ENCODE peak calls at places on chromosomes 3 and 15, in six cellular contexts. D is WTC11, U is GM23338, W is HepG2, N is GM12878, I is H1. V is an unnamed sample.

GRCh38 chr3:16520636-16521579 is 7.4 kb upstream of the RFTN1 start:
- DNase-seq in D (no peak), U (no peak), W (no peak), N (no peak), I (no peak), V (no peak)

GRCh38 chr3:40309925-40310635 is 573 bp downstream of the EIF1B start:
- DNase-seq in D (peak), U (peak), W (peak), N (no peak), I (peak), V (peak)

GRCh38 chr3:85821130-85821756 is 862.5 kb downstream of the CADM2 start:
- DNase-seq in D (peak), U (peak), W (peak), N (no peak), I (peak), V (no peak)

GRCh38 chr3:131174752-131175151 is 148.1 kb downstream of the NEK11 start:
- DNase-seq in D (no peak), U (no peak), W (no peak), N (peak), I (no peak), V (no peak)

GRCh38 chr3:186261638-186262037 is 100.4 kb downstream of the DGKG start:
- DNase-seq in D (peak), U (peak), W (no peak), N (no peak), I (no peak), V (no peak)

GRCh38 chr15:27861171-27861570 is 237.9 kb downstream of the OCA2 start:
- DNase-seq in D (no peak), U (no peak), W (no peak), N (no peak), I (no peak), V (no peak)

GRCh38 chr3:29141197-29141911 is 139.5 kb upstream of the RBMS3 start:
- DNase-seq in D (no peak), U (no peak), W (no peak), N (no peak), I (no peak), V (no peak)

GRCh38 chr3:152745677-152746076 is 89.3 kb upstream of the P2RY1 start:
- DNase-seq in D (peak), U (peak), W (no peak), N (no peak), I (no peak), V (no peak)

GRCh38 chr3:62587579-62588031 is 214.3 kb upstream of the FEZF2 start:
- DNase-seq in D (no peak), U (no peak), W (no peak), N (no peak), I (no peak), V (no peak)

GRCh38 chr15:64856429-64857145 is 14.9 kb downstream of the PLEKHO2 start:
- DNase-seq in D (no peak), U (no peak), W (peak), N (no peak), I (no peak), V (no peak)

GRCh38 chr3:24145981-24146822 is 201.1 kb downstream of the NR1D2 start:
- DNase-seq in D (no peak), U (peak), W (no peak), N (no peak), I (no peak), V (no peak)

GRCh38 chr15:68487087-68487843 is 55.3 kb upstream of the ITGA11 start:
- DNase-seq in D (no peak), U (no peak), W (no peak), N (no peak), I (no peak), V (no peak)

GRCh38 chr3:37041546-37042195 is 48.4 kb downstream of the MLH1 start:
- DNase-seq in D (no peak), U (no peak), W (no peak), N (no peak), I (no peak), V (no peak)

GRCh38 chr3:127063916-127064315 is 81.0 kb downstream of the PLXNA1 start:
- DNase-seq in D (no peak), U (no peak), W (no peak), N (no peak), I (no peak), V (no peak)

GRCh38 chr3:40546811-40547210 is 22.1 kb downstream of the ZNF621 start:
- DNase-seq in D (no peak), U (no peak), W (no peak), N (no peak), I (no peak), V (no peak)

GRCh38 chr3:13543251-13543650 is 5.7 kb upstream of the FBLN2 start:
- DNase-seq in D (no peak), U (no peak), W (no peak), N (no peak), I (no peak), V (no peak)

GRCh38 chr3:105232536-105232935 is 134.2 kb upstream of the ALCAM start:
- DNase-seq in D (no peak), U (no peak), W (no peak), N (no peak), I (no peak), V (no peak)

GRCh38 chr3:38627956-38628355 is 21.5 kb downstream of the SCN5A start:
- DNase-seq in D (peak), U (peak), W (peak), N (no peak), I (peak), V (peak)

GRCh38 chr15:98009169-98009568 is 48.7 kb downstream of the ARRDC4 start:
- DNase-seq in D (no peak), U (no peak), W (no peak), N (no peak), I (no peak), V (no peak)

GRCh38 chr3:146218880-146219866 is 31.7 kb downstream of the PLSCR4 start:
- DNase-seq in D (no peak), U (peak), W (peak), N (no peak), I (no peak), V (peak)

GRCh38 chr3:16658004-16658932 is 53.0 kb upstream of the DAZL start:
- DNase-seq in D (peak), U (peak), W (no peak), N (no peak), I (no peak), V (peak)

GRCh38 chr3:194310060-194310481 is 41.1 kb downstream of the CPN2 start:
- DNase-seq in D (no peak), U (no peak), W (no peak), N (no peak), I (no peak), V (no peak)

GRCh38 chr15:91471410-91471993 is 371.4 kb downstream of the SV2B start:
- DNase-seq in D (no peak), U (no peak), W (no peak), N (no peak), I (no peak), V (peak)

GRCh38 chr3:195080571-195081141 is 190.3 kb downstream of the XXYLT1 start:
- DNase-seq in D (no peak), U (peak), W (peak), N (no peak), I (no peak), V (no peak)

GRCh38 chr3:179526989-179527391 is 35.7 kb upstream of the ACTL6A start:
- DNase-seq in D (peak), U (peak), W (no peak), N (no peak), I (peak), V (no peak)

GRCh38 chr3:69368129-69368741 is 17.7 kb downstream of the FRMD4B start:
- DNase-seq in D (no peak), U (peak), W (no peak), N (peak), I (no peak), V (no peak)

GRCh38 chr3:17645074-17645698 is 97.2 kb downstream of the TBC1D5 start:
- DNase-seq in D (no peak), U (peak), W (peak), N (no peak), I (no peak), V (peak)

GRCh38 chr15:84988909-84989644 is 7.4 kb downstream of the PDE8A start:
- DNase-seq in D (no peak), U (no peak), W (no peak), N (no peak), I (peak), V (no peak)

GRCh38 chr15:84991313-84991712 is 9.7 kb downstream of the PDE8A start:
- DNase-seq in D (no peak), U (no peak), W (no peak), N (no peak), I (no peak), V (no peak)

GRCh38 chr15:84996055-84996454 is 14.4 kb downstream of the PDE8A start:
- DNase-seq in D (no peak), U (no peak), W (no peak), N (no peak), I (no peak), V (no peak)

GRCh38 chr15:84987949-84988624 is 6.4 kb downstream of the PDE8A start:
- DNase-seq in D (no peak), U (no peak), W (no peak), N (no peak), I (peak), V (no peak)

GRCh38 chr15:84992157-84992940 is 10.7 kb downstream of the PDE8A start:
- DNase-seq in D (no peak), U (no peak), W (peak), N (no peak), I (peak), V (peak)
- TF ChIP-seq CREB1 in D (no peak), U (no peak), W (no peak), N (no peak), I (no peak), V (no peak)

DNA sequence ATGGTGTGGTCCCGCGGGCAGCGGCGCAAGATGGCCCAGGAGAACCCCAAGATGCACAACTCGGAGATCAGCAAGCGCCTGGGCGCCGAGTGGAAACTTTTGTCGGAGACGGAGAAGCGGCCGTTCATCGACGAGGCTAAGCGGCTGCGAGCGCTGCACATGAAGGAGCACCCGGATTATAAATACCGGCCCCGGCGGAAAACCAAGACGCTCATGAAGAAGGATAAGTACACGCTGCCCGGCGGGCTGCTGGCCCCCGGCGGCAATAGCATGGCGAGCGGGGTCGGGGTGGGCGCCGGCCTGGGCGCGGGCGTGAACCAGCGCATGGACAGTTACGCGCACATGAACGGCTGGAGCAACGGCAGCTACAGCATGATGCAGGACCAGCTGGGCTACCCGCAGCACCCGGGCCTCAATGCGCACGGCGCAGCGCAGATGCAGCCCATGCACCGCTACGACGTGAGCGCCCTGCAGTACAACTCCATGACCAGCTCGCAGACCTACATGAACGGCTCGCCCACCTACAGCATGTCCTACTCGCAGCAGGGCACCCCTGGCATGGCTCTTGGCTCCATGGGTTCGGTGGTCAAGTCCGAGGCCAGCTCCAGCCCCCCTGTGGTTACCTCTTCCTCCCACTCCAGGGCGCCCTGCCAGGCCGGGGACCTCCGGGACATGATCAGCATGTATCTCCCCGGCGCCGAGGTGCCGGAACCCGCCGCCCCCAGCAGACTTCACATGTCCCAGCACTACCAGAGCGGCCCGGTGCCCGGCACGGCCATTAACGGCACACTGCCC is 977 bp downstream of the SOX2 start:
- DNase-seq in D (no peak), U (no peak), W (no peak), N (no peak), I (peak), V (no peak)
- TF ChIP-seq CREB1 in D (no peak), U (no peak), W (no peak), N (no peak), I (no peak), V (no peak)

DNA sequence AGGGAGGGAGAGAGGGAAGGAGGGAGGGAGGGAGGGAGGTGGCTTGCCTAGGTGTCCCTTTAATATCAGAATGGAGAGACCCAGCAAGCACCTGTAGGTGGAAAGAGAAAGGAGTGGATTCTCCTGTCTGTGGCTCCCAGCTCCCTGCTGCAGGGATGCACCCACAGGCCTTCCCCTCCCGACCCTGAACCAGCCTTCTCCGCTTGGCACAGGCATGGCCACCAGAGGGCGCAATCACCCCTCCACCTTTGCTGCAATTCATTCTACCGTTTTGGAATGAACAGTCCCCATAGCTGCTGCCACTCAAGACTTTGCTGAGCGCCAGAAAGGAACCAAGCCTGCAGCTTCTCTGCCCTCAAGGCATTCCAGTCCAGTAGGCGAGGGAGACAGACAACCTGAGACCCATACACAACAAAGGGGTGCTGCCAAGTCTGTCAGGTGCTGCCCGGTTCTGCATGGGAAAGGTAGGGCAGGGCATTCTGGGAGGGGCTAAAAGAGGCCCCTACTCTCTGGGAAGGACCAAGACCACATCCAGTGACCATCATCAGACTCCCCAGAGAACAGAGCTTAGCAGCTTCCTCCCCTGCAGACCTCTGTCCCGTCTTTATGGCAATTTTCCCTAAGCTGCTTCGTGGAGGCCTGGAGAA is 4.9 kb downstream of the TLR9 start:
- DNase-seq in D (peak), U (peak), W (peak), N (no peak), I (peak), V (peak)
- TF ChIP-seq CREB1 in D (no peak), U (no peak), W (no peak), N (no peak), I (peak), V (no peak)

DNA sequence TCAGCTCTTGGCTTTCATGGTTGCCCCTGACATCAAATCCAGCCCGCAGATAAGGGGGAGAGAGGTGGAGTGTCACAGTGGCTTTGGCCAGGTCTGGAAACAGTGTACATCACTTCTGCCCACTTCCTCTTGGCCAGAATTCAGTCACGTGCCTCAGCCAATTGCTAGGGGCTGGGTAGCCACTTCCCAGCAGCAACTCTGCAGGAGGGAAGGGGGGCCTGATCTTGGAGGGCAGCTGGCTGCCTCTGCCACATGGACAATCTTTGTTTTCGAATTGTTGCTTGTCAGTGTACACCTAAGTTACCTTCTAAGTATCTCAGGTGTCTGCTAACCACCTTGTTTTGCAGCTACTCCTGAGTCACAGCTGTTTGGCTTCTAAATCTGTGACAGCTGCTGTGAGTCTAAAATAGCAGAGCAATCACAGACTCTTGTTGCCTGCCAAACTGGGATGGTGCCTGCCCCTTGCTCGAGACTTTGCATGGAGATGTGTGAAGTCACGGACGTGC is 41.0 kb upstream of the LIMD1 start:
- DNase-seq in D (no peak), U (no peak), W (no peak), N (no peak), I (no peak), V (peak)
- TF ChIP-seq CREB1 in D (no peak), U (no peak), W (no peak), N (peak), I (no peak), V (no peak)

GRCh38 chr3:129745253-129745652 is 138.8 kb upstream of the PLXND1 start:
- DNase-seq in D (no peak), U (peak), W (no peak), N (no peak), I (no peak), V (no peak)
- TF ChIP-seq CREB1 in D (no peak), U (no peak), W (no peak), N (no peak), I (no peak), V (no peak)

GRCh38 chr3:10748040-10748439 is 68.0 kb upstream of the SLC6A11 start:
- DNase-seq in D (no peak), U (no peak), W (no peak), N (no peak), I (no peak), V (no peak)

GRCh38 chr3:10746001-10746400 is 70.0 kb upstream of the SLC6A11 start:
- DNase-seq in D (no peak), U (no peak), W (no peak), N (no peak), I (no peak), V (no peak)

GRCh38 chr3:10746684-10747083 is 69.3 kb upstream of the SLC6A11 start:
- DNase-seq in D (no peak), U (no peak), W (no peak), N (no peak), I (no peak), V (no peak)

GRCh38 chr3:10745392-10745791 is 70.6 kb upstream of the SLC6A11 start:
- DNase-seq in D (no peak), U (no peak), W (no peak), N (no peak), I (no peak), V (no peak)

GRCh38 chr3:10747341-10747740 is 68.7 kb upstream of the SLC6A11 start:
- DNase-seq in D (no peak), U (no peak), W (no peak), N (no peak), I (no peak), V (no peak)
- TF ChIP-seq CREB1 in D (no peak), U (no peak), W (no peak), N (no peak), I (no peak), V (no peak)

GRCh38 chr3:168622795-168623194 is 527.1 kb upstream of the GOLIM4 start:
- DNase-seq in D (no peak), U (no peak), W (no peak), N (no peak), I (no peak), V (no peak)
- TF ChIP-seq CREB1 in D (no peak), U (no peak), W (no peak), N (no peak), I (no peak), V (no peak)

GRCh38 chr3:141649871-141650270 is 88.2 kb upstream of the RNF7 start:
- DNase-seq in D (no peak), U (no peak), W (no peak), N (no peak), I (no peak), V (no peak)

GRCh38 chr3:141644931-141645330 is 93.2 kb upstream of the RNF7 start:
- DNase-seq in D (peak), U (peak), W (peak), N (no peak), I (peak), V (peak)

GRCh38 chr3:141648055-141648910 is 89.8 kb upstream of the RNF7 start:
- DNase-seq in D (no peak), U (no peak), W (peak), N (no peak), I (no peak), V (no peak)

GRCh38 chr3:141647562-141647915 is 90.6 kb upstream of the RNF7 start:
- DNase-seq in D (no peak), U (no peak), W (no peak), N (no peak), I (no peak), V (no peak)

DNA sequence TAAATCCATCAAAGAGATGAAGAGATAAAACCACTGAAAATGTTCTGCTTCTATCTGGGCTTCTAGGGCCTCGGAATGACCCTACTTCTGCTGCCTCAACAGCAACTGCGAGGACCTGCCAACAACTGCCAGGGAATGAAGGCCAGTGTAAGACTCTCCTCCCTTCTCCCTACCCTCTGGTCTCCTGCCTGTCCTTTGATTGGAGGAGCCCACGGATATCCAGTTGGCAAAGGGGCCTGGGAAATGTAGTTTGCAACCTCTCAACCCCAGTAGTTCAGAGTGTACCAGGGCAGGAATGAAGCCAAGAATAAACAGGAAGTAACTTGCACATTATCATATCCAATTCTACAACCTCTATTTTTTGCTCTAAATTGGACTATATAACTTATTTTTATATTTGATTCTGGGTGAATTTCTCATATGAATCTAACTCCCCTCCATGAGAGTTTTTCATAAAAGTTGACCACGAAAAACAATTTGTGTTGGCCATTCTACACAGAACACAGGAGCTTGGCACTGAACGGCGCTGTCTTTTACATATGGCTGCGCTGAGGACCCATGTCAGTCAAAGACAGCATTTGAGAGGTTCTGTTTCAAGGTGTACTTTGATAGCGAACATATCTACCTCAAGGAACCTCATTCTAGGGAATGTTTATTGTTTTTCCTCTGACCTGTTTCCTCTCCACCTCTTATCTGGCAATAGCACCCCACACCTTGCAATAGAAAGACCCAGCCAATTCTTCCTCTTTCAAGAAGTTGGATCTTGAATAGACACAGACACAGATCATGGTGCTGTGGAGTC is 91.1 kb upstream of the RNF7 start:
- DNase-seq in D (peak), U (peak), W (peak), N (no peak), I (no peak), V (peak)
- TF ChIP-seq CREB1 in D (no peak), U (peak), W (peak), N (no peak), I (no peak), V (no peak)

DNA sequence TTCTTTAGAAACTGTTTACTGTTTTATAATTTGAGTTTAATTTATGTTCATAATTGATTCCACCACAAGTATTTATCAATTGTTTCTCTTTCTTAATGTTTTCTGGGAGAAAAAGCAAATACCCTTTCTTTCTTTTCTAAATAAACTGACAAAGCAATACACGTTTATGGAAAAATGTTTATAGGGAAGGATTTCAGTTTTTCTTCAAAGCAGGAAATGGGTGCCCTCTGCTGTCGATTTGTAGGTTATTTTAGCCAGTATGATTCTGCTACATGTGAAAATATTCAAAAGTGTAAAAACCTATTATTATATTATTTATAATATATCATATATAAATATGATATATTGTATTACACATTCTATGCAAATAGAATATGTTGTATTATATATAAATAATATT is 921.0 kb upstream of the ROBO1 start:
- DNase-seq in D (no peak), U (peak), W (peak), N (no peak), I (no peak), V (no peak)
- TF ChIP-seq CREB1 in D (no peak), U (no peak), W (no peak), N (no peak), I (no peak), V (no peak)